ENCODE peak calls at places on chromosomes 11 and 22, in four cellular contexts. S is K562, B is PC-3, W is fibroblast of lung. L is an unnamed sample.

GRCh38 chr22:27386186-27386585 is 415.4 kb downstream of the MN1 start:
- DNase-seq in S (no peak), W (no peak), B (no peak), L (no peak)

GRCh38 chr22:44783581-44783980 is 31.2 kb downstream of the ARHGAP8 start:
- DNase-seq in S (no peak), B (no peak), W (no peak), L (no peak)

GRCh38 chr22:35892192-35892591 is 136.4 kb downstream of the RBFOX2 start:
- DNase-seq in B (peak), S (no peak), W (peak), L (no peak)

GRCh38 chr11:95485115-95485900 is 254.3 kb upstream of the SESN3 start:
- DNase-seq in B (no peak), W (peak), S (no peak), L (no peak)

GRCh38 chr11:117199916-117200812 is 994 bp downstream of the TAGLN start:
- DNase-seq in W (no peak), S (no peak), B (no peak), L (no peak)

GRCh38 chr22:48407256-48407955 is 1420.3 kb downstream of the BRD1 start:
- DNase-seq in B (no peak), S (no peak), W (no peak), L (no peak)

GRCh38 chr11:110366234-110366633 is 63.5 kb upstream of the FDX1 start:
- DNase-seq in S (no peak), W (peak), B (peak), L (no peak)

GRCh38 chr11:107621090-107621489 is 30.1 kb downstream of the ELMOD1 start:
- DNase-seq in W (no peak), B (no peak), S (no peak), L (no peak)

GRCh38 chr11:15942126-15942525 is 414.2 kb downstream of the SOX6 start:
- DNase-seq in S (no peak), B (no peak), W (no peak), L (no peak)

GRCh38 chr11:46920709-46921108 is 2.4 kb upstream of the LRP4 start:
- DNase-seq in S (no peak), W (peak), B (peak), L (no peak)

GRCh38 chr22:33302049-33302545 is 243.9 kb upstream of the SYN3 start:
- DNase-seq in B (peak), W (peak), S (peak), L (peak)

GRCh38 chr22:25935266-25936058 is 193.5 kb downstream of the MYO18B start:
- DNase-seq in W (no peak), B (no peak), S (no peak), L (no peak)

GRCh38 chr11:9280655-9281301 is 15.6 kb upstream of the DENND5A start:
- DNase-seq in W (peak), B (peak), S (no peak), L (peak)

GRCh38 chr22:29485448-29485847 is 5.4 kb downstream of the NEFH start:
- DNase-seq in B (no peak), W (no peak), S (no peak), L (no peak)

GRCh38 chr22:25663654-25664053 is 78.3 kb upstream of the MYO18B start:
- DNase-seq in B (no peak), S (no peak), W (no peak), L (no peak)

GRCh38 chr22:41917906-41918791 is 3.3 kb upstream of the SHISA8 start:
- DNase-seq in S (no peak), B (peak), W (peak), L (no peak)

GRCh38 chr11:26847459-26847858 is 125.6 kb upstream of the SLC5A12 start:
- DNase-seq in S (no peak), B (no peak), W (no peak), L (no peak)

GRCh38 chr11:61832758-61833157 is 4.7 kb downstream of the FADS2 start:
- DNase-seq in B (no peak), W (no peak), S (no peak), L (no peak)

GRCh38 chr11:86795962-86796361 is 4.4 kb upstream of the PRSS23 start:
- DNase-seq in B (no peak), S (no peak), W (no peak), L (no peak)

GRCh38 chr11:86360775-86361395 is 13.8 kb upstream of the CCDC81 start:
- DNase-seq in B (peak), S (no peak), W (peak), L (no peak)

GRCh38 chr11:4991066-4991465 is 3.6 kb upstream of the OR51L1 start:
- DNase-seq in S (peak), W (peak), B (peak), L (peak)

GRCh38 chr11:69791266-69791665 is 16.1 kb upstream of the FGF4 start:
- DNase-seq in S (no peak), B (peak), W (peak), L (no peak)

GRCh38 chr22:24758164-24758799 is 16.2 kb downstream of the PIWIL3 start:
- DNase-seq in B (peak), W (peak), S (peak), L (peak)

GRCh38 chr11:133202816-133203215 is 329.5 kb downstream of the OPCML start:
- DNase-seq in S (no peak), W (no peak), B (no peak), L (no peak)

GRCh38 chr11:79406376-79406775 is 34.5 kb downstream of the TENM4 start:
- DNase-seq in S (no peak), B (no peak), W (no peak), L (peak)

GRCh38 chr11:70270877-70271634 is 566 bp downstream of the PPFIA1 start:
- DNase-seq in W (peak), B (peak), S (peak), L (peak)

GRCh38 chr11:27040302-27041115 is at the start of gene BBOX1:
- DNase-seq in W (peak), B (no peak), S (no peak), L (no peak)

GRCh38 chr11:111393585-111393984 is 14.5 kb upstream of the POU2AF1 start:
- DNase-seq in W (no peak), B (no peak), S (no peak), L (no peak)

GRCh38 chr11:111391328-111392124 is 12.5 kb upstream of the POU2AF1 start:
- DNase-seq in S (no peak), B (no peak), W (no peak), L (no peak)

GRCh38 chr11:111392552-111392951 is 13.5 kb upstream of the POU2AF1 start:
- DNase-seq in S (no peak), B (no peak), W (no peak), L (no peak)

GRCh38 chr11:111395081-111395480 is 16.0 kb upstream of the POU2AF1 start:
- DNase-seq in S (no peak), W (no peak), B (no peak), L (no peak)

GRCh38 chr11:111393096-111393495 is 14.0 kb upstream of the POU2AF1 start:
- DNase-seq in S (no peak), W (no peak), B (peak), L (no peak)
- H3K9ac ChIP-seq in S (no peak), W (no peak), B (no peak), L (no peak)

GRCh38 chr11:1644601-1645356 is 15.2 kb downstream of the KRTAP5-5 start:
- DNase-seq in S (no peak), B (no peak), W (no peak), L (no peak)
- H3K4me3 ChIP-seq in S (no peak), B (no peak), W (no peak), L (no peak)

DNA sequence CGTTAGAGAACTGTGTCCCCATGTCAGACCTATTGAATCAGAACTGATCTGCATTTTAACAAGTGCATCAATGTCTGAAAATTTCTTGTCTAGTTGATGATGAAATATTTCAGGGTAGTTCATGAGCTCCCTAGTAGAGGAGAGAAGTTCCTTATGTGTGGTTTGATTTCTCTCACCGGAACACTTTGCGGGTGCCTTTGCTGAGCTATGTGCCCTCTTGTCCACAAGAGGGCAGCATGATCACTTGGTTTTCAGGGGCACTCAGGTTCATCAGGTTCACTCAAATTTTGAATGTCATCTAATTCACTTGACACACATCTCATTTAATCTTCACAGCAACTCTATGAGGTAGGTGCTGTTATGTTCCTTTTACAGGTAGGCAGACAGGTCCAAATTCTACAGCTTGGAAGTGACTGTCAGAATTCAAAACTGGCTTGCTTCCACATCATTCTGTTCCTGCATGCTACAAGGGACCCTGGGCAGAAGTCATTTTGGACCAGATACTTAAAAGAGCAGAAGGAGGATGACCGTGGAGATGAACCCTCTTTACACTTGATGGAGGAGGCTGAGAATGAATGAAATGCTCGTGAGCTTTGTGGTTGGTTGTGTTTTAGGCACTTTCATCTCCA is 55.6 kb downstream of the P4HA3 start:
- DNase-seq in B (peak), S (peak), W (peak), L (peak)
- TF ChIP-seq CTCF in B (peak), S (peak), W (peak), L (peak)

DNA sequence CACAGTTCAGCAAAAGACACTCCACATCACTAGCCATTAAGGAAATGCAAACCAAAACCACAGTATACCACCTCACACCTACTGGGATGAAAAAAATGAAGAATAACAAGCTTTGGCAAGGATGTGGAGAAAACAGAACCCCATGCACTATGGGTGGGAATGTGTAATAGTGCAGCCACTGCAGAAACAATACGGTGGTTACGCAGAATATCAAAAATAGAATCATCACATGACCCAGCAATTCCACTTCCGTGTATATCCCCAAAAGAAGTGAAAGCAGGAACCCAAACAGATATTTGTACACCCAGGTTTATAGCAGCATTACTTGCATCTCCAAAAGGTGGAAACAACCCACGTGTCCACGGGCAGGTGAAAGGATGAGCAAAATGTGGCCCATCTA is 20.8 kb downstream of the CARS1 start:
- DNase-seq in S (no peak), B (no peak), W (no peak), L (no peak)
- H3K9ac ChIP-seq in S (no peak), B (no peak), W (no peak), L (no peak)

DNA sequence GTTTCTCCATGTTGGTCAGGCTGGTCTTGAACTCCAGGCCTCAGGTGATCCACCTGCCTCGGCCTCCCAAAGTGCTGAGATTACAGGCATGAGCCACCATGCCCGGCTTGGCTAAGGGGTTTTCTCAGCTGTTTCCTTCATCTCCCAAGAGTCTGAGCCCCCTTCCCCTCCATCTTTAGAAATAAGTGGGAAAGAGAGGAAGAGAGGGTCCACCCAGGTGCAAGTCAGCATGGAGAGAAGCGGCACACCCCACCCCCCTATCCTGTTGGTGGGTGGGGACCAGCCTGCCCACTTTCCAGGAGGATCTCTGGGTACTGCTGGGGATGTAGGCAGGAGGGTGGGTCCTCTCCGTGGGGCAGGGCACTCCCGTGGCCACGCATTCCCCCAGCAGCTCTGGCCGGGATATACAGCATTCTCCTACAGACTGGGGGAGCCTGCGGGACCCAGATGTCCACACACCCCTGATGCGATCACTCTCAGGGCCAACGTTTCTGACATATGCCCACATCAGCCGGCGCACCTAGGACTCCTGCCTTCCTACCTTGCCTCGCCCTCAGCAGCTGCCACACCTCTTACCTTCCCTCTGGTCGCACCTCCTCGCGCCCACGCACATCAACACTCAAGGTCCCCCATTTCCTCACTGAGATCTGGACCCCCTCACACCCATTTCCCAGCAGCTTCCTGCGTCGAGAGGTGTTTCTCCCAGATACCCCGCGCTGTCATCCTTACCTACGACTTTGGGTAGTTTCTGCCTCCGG is 8.9 kb downstream of the SCARF2 start:
- DNase-seq in W (no peak), S (no peak), B (no peak), L (no peak)
- H3K4me3 ChIP-seq in W (no peak), S (peak), B (no peak), L (peak)